ENCODE peak calls at places on chromosomes 4 and X, in five cellular contexts. One of them, this sample, is unnamed.

GRCh38 chr4:73599182-73599581 is 21.1 kb downstream of the RASSF6 start:
- DNase-seq in body of pancreas: peak; percentile 62
- DNase-seq in GM12878: no peak
- DNase-seq in stomach: peak; percentile 69
- DNase-seq in HCT116: peak; percentile 38
- DNase-seq in this sample: no peak

GRCh38 chr4:67714248-67714583 is 13.3 kb upstream of the UBA6 start:
- DNase-seq in body of pancreas: no peak
- DNase-seq in GM12878: no peak
- DNase-seq in stomach: no peak
- DNase-seq in HCT116: no peak
- DNase-seq in this sample: no peak

GRCh38 chr4:115927382-115927781 is 814.0 kb upstream of the NDST4 start:
- DNase-seq in body of pancreas: no peak
- DNase-seq in GM12878: no peak
- DNase-seq in stomach: no peak
- DNase-seq in HCT116: no peak
- DNase-seq in this sample: no peak

GRCh38 chr4:77176606-77177005 is 19.6 kb downstream of the CCNG2 start:
- DNase-seq in body of pancreas: no peak
- DNase-seq in GM12878: no peak
- DNase-seq in stomach: no peak
- DNase-seq in HCT116: no peak
- DNase-seq in this sample: no peak

GRCh38 chr4:23878912-23879732 is 10.7 kb downstream of the PPARGC1A start:
- DNase-seq in body of pancreas: no peak
- DNase-seq in GM12878: no peak
- DNase-seq in stomach: no peak
- DNase-seq in HCT116: no peak
- DNase-seq in this sample: no peak

GRCh38 chrX:11259437-11259836 is 33.8 kb upstream of the AMELX start:
- DNase-seq in body of pancreas: no peak
- DNase-seq in GM12878: no peak
- DNase-seq in stomach: no peak
- DNase-seq in HCT116: no peak
- DNase-seq in this sample: no peak

GRCh38 chr4:145935253-145936141 is 3.1 kb downstream of the ZNF827 start:
- DNase-seq in body of pancreas: peak; percentile 30
- DNase-seq in GM12878: peak; percentile 48
- DNase-seq in stomach: peak; percentile 31
- DNase-seq in HCT116: no peak
- DNase-seq in this sample: peak; percentile 65

GRCh38 chr4:184968784-184969201 is 49.5 kb upstream of the HELT start:
- DNase-seq in body of pancreas: peak; percentile 59
- DNase-seq in GM12878: no peak
- DNase-seq in stomach: peak; percentile 89
- DNase-seq in HCT116: no peak
- DNase-seq in this sample: no peak

GRCh38 chrX:31036895-31037294 is 34.9 kb downstream of the FTHL17 start:
- DNase-seq in body of pancreas: peak; percentile 61
- DNase-seq in GM12878: no peak
- DNase-seq in stomach: peak; percentile 57
- DNase-seq in HCT116: peak; percentile 6
- DNase-seq in this sample: peak; percentile 75

GRCh38 chr4:10535900-10536299 is 78.7 kb upstream of the ZNF518B start:
- DNase-seq in body of pancreas: no peak
- DNase-seq in GM12878: peak; percentile 38
- DNase-seq in stomach: no peak
- DNase-seq in HCT116: no peak
- DNase-seq in this sample: no peak

GRCh38 chrX:34053931-34054330 is 78.2 kb downstream of the FAM47A start:
- DNase-seq in body of pancreas: no peak
- DNase-seq in GM12878: no peak
- DNase-seq in stomach: no peak
- DNase-seq in HCT116: no peak
- DNase-seq in this sample: no peak

GRCh38 chr4:155572106-155572703 is 94.4 kb upstream of the GUCY1A1 start:
- DNase-seq in body of pancreas: no peak
- DNase-seq in GM12878: no peak
- DNase-seq in stomach: no peak
- DNase-seq in HCT116: no peak
- DNase-seq in this sample: no peak

GRCh38 chr4:25108556-25108955 is 51.7 kb downstream of the SEPSECS start:
- DNase-seq in body of pancreas: no peak
- DNase-seq in GM12878: no peak
- DNase-seq in stomach: no peak
- DNase-seq in HCT116: no peak
- DNase-seq in this sample: no peak

GRCh38 chr4:13364653-13365052 is 119.5 kb downstream of the RAB28 start:
- DNase-seq in body of pancreas: no peak
- DNase-seq in GM12878: no peak
- DNase-seq in stomach: no peak
- DNase-seq in HCT116: no peak
- DNase-seq in this sample: no peak

GRCh38 chr4:140719022-140719421 is 37.2 kb downstream of the TBC1D9 start:
- DNase-seq in body of pancreas: no peak
- DNase-seq in GM12878: no peak
- DNase-seq in stomach: no peak
- DNase-seq in HCT116: no peak
- DNase-seq in this sample: no peak

GRCh38 chr4:8916914-8917305 is 45.3 kb upstream of the HMX1 start:
- DNase-seq in body of pancreas: no peak
- DNase-seq in GM12878: no peak
- DNase-seq in stomach: no peak
- DNase-seq in HCT116: no peak
- DNase-seq in this sample: no peak

GRCh38 chr4:93396274-93396673 is 432.3 kb upstream of the ATOH1 start:
- DNase-seq in body of pancreas: no peak
- DNase-seq in GM12878: no peak
- DNase-seq in stomach: no peak
- DNase-seq in HCT116: peak; percentile 36
- DNase-seq in this sample: no peak

GRCh38 chr4:153211986-153212720 is 7.9 kb downstream of the TRIM2 start:
- DNase-seq in body of pancreas: no peak
- DNase-seq in GM12878: no peak
- DNase-seq in stomach: no peak
- DNase-seq in HCT116: no peak
- DNase-seq in this sample: no peak

GRCh38 chr4:41216294-41217019 is 2.1 kb upstream of the APBB2 start:
- DNase-seq in body of pancreas: peak; percentile 90
- DNase-seq in GM12878: peak; percentile 55
- DNase-seq in stomach: peak; percentile 87
- DNase-seq in HCT116: peak; percentile 78
- DNase-seq in this sample: peak; percentile 83

GRCh38 chr4:137531951-137532868 is at the start of gene PCDH18:
- DNase-seq in body of pancreas: peak; percentile 71
- DNase-seq in GM12878: peak; percentile 15
- DNase-seq in stomach: peak; percentile 51
- DNase-seq in HCT116: no peak
- DNase-seq in this sample: peak; percentile 90

GRCh38 chrX:151019837-151020236 is 36.7 kb downstream of the HMGB3 start:
- DNase-seq in body of pancreas: no peak
- DNase-seq in GM12878: no peak
- DNase-seq in stomach: no peak
- DNase-seq in HCT116: no peak
- DNase-seq in this sample: no peak

GRCh38 chr4:127421418-127421817 is 211.3 kb upstream of the INTU start:
- DNase-seq in body of pancreas: no peak
- DNase-seq in GM12878: no peak
- DNase-seq in stomach: no peak
- DNase-seq in HCT116: no peak
- DNase-seq in this sample: no peak

DNA sequence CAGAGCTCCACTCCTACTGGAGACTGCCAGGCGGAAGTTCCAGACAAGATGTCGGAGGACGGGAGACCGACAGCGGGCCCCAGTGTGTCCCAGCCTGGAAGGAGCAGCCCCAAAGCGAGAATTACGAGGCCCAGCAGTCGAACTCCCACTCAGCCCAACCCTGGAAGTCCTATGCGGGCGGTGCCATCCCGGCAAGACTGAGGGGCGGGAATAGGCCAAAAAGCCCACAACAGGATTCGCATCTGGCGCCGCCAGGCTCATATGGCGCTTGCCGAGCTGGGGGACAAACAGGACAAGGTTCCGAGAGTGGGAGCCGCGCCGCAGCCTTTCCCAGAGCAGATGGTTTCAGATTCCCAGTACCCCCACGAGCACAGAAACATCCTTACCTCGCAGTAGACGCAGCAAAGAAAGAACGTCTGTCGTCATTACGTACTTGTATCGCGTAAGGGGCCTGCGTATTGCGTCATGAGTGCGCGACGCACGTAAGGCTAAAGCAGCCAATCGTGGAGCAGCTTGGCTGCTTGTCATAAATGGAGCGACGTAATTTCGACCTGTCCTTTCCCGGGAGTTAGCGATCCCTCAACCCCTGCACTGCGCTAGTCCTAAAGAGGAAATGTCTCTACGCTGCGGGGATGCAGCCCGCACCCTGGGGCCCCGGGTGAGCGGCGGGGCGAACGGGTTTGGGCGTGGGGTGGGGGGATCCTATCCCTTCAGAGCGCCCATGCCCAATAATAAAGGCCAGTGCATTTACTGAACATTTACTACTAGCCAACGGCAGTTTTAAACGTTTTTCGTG is at the start of the genes LIAS and RPL9:
- DNase-seq in body of pancreas: peak; percentile 99
- DNase-seq in GM12878: peak; percentile 99
- DNase-seq in stomach: peak; percentile 98
- DNase-seq in HCT116: peak; percentile 99
- DNase-seq in this sample: peak; percentile 98
- TF ChIP-seq POLR2A in body of pancreas: peak; percentile 96
- TF ChIP-seq POLR2A in GM12878: peak; percentile 99
- TF ChIP-seq POLR2A in stomach: no peak
- TF ChIP-seq POLR2A in HCT116: peak; percentile 97
- TF ChIP-seq POLR2A in this sample: peak; percentile 97

GRCh38 chr4:16896871-16897270 is 1.6 kb downstream of the LDB2 start:
- DNase-seq in body of pancreas: no peak
- DNase-seq in GM12878: no peak
- DNase-seq in stomach: no peak
- DNase-seq in HCT116: no peak
- DNase-seq in this sample: no peak
- H3K27ac ChIP-seq in body of pancreas: peak overlapping the region; percentile 13
- H3K27ac ChIP-seq in GM12878: no peak overlapping the region
- H3K27ac ChIP-seq in stomach: peak overlapping the region; percentile 82
- H3K27ac ChIP-seq in HCT116: no peak overlapping the region
- H3K27ac ChIP-seq in this sample: no peak overlapping the region

GRCh38 chrX:141405486-141405877 is 163.2 kb upstream of the SPANXC start:
- DNase-seq in body of pancreas: no peak
- DNase-seq in GM12878: no peak
- DNase-seq in stomach: no peak
- DNase-seq in HCT116: no peak
- DNase-seq in this sample: no peak

GRCh38 chrX:141405878-141406492 is 163.7 kb upstream of the SPANXC start:
- DNase-seq in body of pancreas: no peak
- DNase-seq in GM12878: no peak
- DNase-seq in stomach: no peak
- DNase-seq in HCT116: no peak
- DNase-seq in this sample: no peak

DNA sequence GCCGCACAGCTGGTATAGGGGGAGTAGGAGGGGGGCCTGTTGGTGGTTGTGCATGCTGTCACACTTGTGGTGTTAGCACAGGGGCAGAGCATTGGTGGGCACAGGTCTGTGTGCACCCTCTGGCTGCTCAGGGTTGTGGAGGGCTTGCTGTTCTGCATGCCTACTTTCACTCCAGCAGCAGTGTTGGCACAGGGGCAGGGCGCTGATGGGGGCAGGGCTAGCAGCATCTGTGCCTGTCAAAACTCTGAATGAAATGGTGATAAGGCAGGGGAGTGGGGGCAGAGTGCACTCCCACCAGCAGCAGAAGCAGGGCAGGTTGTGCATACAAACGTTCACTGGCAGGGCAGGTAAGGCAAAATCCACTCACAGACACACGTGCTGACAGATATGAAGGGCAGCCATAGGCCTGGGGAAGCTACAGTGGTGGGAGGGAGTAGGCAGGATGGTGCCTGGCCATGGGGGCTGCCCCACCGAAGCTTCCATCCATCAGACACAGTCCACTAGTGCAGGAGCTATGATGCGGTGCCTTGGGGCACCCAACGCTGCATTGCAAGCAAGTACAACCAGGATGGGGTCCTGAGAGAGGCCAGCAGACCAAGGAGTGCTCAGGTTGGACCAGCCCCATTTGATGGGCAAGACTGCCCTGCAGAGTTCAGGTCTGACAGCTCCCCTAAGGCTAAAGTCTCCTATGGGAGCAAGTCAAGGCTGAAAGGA is 160.7 kb upstream of the SPANXC start:
- DNase-seq in body of pancreas: no peak
- DNase-seq in GM12878: no peak
- DNase-seq in stomach: no peak
- DNase-seq in HCT116: no peak
- DNase-seq in this sample: no peak
- TF ChIP-seq POLR2A in body of pancreas: no peak
- TF ChIP-seq POLR2A in GM12878: no peak
- TF ChIP-seq POLR2A in stomach: no peak
- TF ChIP-seq POLR2A in HCT116: no peak
- TF ChIP-seq POLR2A in this sample: no peak

GRCh38 chrX:154380153-154380552 is 1.1 kb downstream of the EMD start:
- DNase-seq in body of pancreas: peak; percentile 50
- DNase-seq in GM12878: no peak
- DNase-seq in stomach: no peak
- DNase-seq in HCT116: no peak
- DNase-seq in this sample: no peak
- H3K27ac ChIP-seq in body of pancreas: peak overlapping the region; percentile 96
- H3K27ac ChIP-seq in GM12878: peak overlapping the region; percentile 93
- H3K27ac ChIP-seq in stomach: peak overlapping the region; percentile 97
- H3K27ac ChIP-seq in HCT116: peak overlapping the region; percentile 94
- H3K27ac ChIP-seq in this sample: peak overlapping the region; percentile 96

DNA sequence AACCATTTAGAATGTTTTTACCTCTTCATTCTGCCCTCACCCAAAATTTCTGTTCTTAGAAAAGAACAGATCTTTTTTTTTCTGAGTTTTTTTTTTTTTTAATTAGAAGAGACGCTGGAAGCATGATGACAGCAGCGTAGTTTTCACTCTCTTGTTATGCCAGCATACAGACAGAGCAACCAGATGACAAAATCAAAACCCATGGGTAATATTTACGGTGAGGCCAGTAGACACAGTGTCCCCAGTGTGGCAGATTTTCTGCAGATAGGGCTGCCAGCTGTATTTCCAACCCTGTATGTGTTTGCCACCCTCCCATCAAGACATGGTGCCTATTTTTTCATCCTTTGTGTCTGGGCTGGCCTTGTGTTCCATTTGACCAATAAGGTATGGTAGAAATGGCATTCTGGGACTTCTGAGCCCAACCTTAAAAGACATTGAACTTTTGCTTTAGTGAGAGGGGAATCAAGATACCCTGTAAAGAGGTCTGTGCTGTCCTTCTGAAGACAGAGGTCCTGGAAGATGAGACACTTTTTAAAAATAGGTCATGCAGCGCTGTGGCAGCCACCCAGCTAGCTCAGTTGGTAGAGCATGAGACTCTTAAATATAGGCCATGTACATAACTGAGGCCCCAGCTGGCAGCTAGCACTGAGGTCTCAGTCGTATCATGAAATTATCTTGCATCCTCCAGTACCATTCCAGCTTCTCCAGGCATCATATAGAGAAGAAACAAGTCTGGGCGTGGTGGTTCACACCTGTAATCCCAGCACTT is 6.7 kb upstream of the ZNF41 start:
- DNase-seq in body of pancreas: no peak
- DNase-seq in GM12878: no peak
- DNase-seq in stomach: no peak
- DNase-seq in HCT116: no peak
- DNase-seq in this sample: no peak
- TF ChIP-seq POLR2A in body of pancreas: no peak
- TF ChIP-seq POLR2A in GM12878: no peak
- TF ChIP-seq POLR2A in stomach: no peak
- TF ChIP-seq POLR2A in HCT116: no peak
- TF ChIP-seq POLR2A in this sample: no peak

GRCh38 chr4:183469936-183470335 is 25.5 kb downstream of the CDKN2AIP start:
- DNase-seq in body of pancreas: no peak
- DNase-seq in GM12878: no peak
- DNase-seq in stomach: no peak
- DNase-seq in HCT116: peak; percentile 16
- DNase-seq in this sample: no peak
- H3K27ac ChIP-seq in body of pancreas: no peak overlapping the region
- H3K27ac ChIP-seq in GM12878: no peak overlapping the region
- H3K27ac ChIP-seq in stomach: no peak overlapping the region
- H3K27ac ChIP-seq in HCT116: no peak overlapping the region
- H3K27ac ChIP-seq in this sample: no peak overlapping the region